ENCODE peak calls at places on chromosomes 13 and 19, in four cellular contexts. One of them, this sample, is unnamed. For H3K36me3 and H3K27me3, the result is how much of the 10 kb centered on the place peaks cover.

GRCh38 chr13:89890806-89891205 is 1456.7 kb upstream of the MIR17HG start:
- DNase-seq in osteoblast: no peak
- DNase-seq in left lung: no peak
- DNase-seq in sigmoid colon: no peak
- DNase-seq in this sample: no peak

GRCh38 chr13:31674056-31674455 is 65.3 kb upstream of the RXFP2 start:
- DNase-seq in left lung: no peak
- DNase-seq in sigmoid colon: no peak
- DNase-seq in osteoblast: peak
- DNase-seq in this sample: no peak

GRCh38 chr19:7916137-7916907 is 1.7 kb downstream of the TGFBR3L start:
- DNase-seq in osteoblast: peak
- DNase-seq in sigmoid colon: no peak
- DNase-seq in left lung: peak
- DNase-seq in this sample: peak

GRCh38 chr19:45670670-45671453 is 2.8 kb downstream of the GIPR start:
- DNase-seq in osteoblast: peak
- DNase-seq in left lung: peak
- DNase-seq in sigmoid colon: no peak
- DNase-seq in this sample: peak

GRCh38 chr19:39341122-39341719 is 1.0 kb upstream of the SAMD4B start:
- DNase-seq in sigmoid colon: peak
- DNase-seq in left lung: peak
- DNase-seq in osteoblast: peak
- DNase-seq in this sample: no peak

GRCh38 chr13:67048084-67048792 is 181.9 kb downstream of the PCDH9 start:
- DNase-seq in sigmoid colon: no peak
- DNase-seq in left lung: no peak
- DNase-seq in osteoblast: peak
- DNase-seq in this sample: peak

GRCh38 chr19:12864721-12865715 is 16.2 kb downstream of the DNASE2 start:
- DNase-seq in left lung: no peak
- DNase-seq in sigmoid colon: no peak
- DNase-seq in osteoblast: peak
- DNase-seq in this sample: no peak

GRCh38 chr19:31890230-31890629 is 455.2 kb upstream of the ZNF507 start:
- DNase-seq in left lung: no peak
- DNase-seq in sigmoid colon: no peak
- DNase-seq in osteoblast: no peak
- DNase-seq in this sample: no peak

GRCh38 chr13:114324334-114324733 is 10.0 kb downstream of the CHAMP1 start:
- DNase-seq in left lung: no peak
- DNase-seq in sigmoid colon: no peak
- DNase-seq in osteoblast: no peak
- DNase-seq in this sample: no peak

GRCh38 chr13:33744589-33745369 is 73.2 kb upstream of the RFC3 start:
- DNase-seq in osteoblast: no peak
- DNase-seq in sigmoid colon: no peak
- DNase-seq in left lung: no peak
- DNase-seq in this sample: peak

GRCh38 chr13:27997904-27998522 is 9.5 kb upstream of the URAD start:
- DNase-seq in sigmoid colon: no peak
- DNase-seq in left lung: no peak
- DNase-seq in osteoblast: no peak
- DNase-seq in this sample: peak

GRCh38 chr19:6014551-6015135 is 36.7 kb upstream of the RANBP3 start:
- DNase-seq in left lung: peak
- DNase-seq in sigmoid colon: peak
- DNase-seq in osteoblast: peak
- DNase-seq in this sample: no peak

GRCh38 chr13:45718992-45719391 is 16.9 kb downstream of the CBY2 start:
- DNase-seq in sigmoid colon: no peak
- DNase-seq in osteoblast: peak
- DNase-seq in left lung: no peak
- DNase-seq in this sample: no peak

GRCh38 chr13:98022210-98022609 is 68.7 kb downstream of the IPO5 start:
- DNase-seq in left lung: no peak
- DNase-seq in osteoblast: peak
- DNase-seq in sigmoid colon: no peak
- DNase-seq in this sample: no peak

GRCh38 chr19:16836115-16836905 is 7.1 kb downstream of the SIN3B start:
- DNase-seq in osteoblast: no peak
- DNase-seq in sigmoid colon: no peak
- DNase-seq in left lung: no peak
- DNase-seq in this sample: no peak

GRCh38 chr19:54661846-54662489 is 817 bp upstream of the LILRB4 start:
- DNase-seq in left lung: no peak
- DNase-seq in osteoblast: no peak
- DNase-seq in sigmoid colon: no peak
- DNase-seq in this sample: no peak

GRCh38 chr13:93847162-93847561 is 620.6 kb downstream of the GPC6 start:
- DNase-seq in sigmoid colon: no peak
- DNase-seq in osteoblast: peak
- DNase-seq in left lung: no peak
- DNase-seq in this sample: no peak

GRCh38 chr19:28292822-28293500 is 920.0 kb downstream of the UQCRFS1 start:
- DNase-seq in left lung: no peak
- DNase-seq in sigmoid colon: no peak
- DNase-seq in osteoblast: no peak
- DNase-seq in this sample: no peak

GRCh38 chr13:113566227-113566561 is 18.4 kb upstream of the TFDP1 start:
- DNase-seq in left lung: no peak
- DNase-seq in sigmoid colon: no peak
- DNase-seq in osteoblast: peak
- DNase-seq in this sample: no peak

GRCh38 chr13:61880576-61881283 is 465.1 kb upstream of the PCDH20 start:
- DNase-seq in left lung: no peak
- DNase-seq in osteoblast: no peak
- DNase-seq in sigmoid colon: no peak
- DNase-seq in this sample: no peak

GRCh38 chr13:74230984-74231443 is 96.8 kb upstream of the KLF12 start:
- DNase-seq in left lung: no peak
- DNase-seq in sigmoid colon: no peak
- DNase-seq in osteoblast: no peak
- DNase-seq in this sample: no peak

GRCh38 chr13:110103479-110103878 is 203.5 kb downstream of the COL4A1 start:
- DNase-seq in osteoblast: no peak
- DNase-seq in sigmoid colon: no peak
- DNase-seq in left lung: no peak
- DNase-seq in this sample: no peak

DNA sequence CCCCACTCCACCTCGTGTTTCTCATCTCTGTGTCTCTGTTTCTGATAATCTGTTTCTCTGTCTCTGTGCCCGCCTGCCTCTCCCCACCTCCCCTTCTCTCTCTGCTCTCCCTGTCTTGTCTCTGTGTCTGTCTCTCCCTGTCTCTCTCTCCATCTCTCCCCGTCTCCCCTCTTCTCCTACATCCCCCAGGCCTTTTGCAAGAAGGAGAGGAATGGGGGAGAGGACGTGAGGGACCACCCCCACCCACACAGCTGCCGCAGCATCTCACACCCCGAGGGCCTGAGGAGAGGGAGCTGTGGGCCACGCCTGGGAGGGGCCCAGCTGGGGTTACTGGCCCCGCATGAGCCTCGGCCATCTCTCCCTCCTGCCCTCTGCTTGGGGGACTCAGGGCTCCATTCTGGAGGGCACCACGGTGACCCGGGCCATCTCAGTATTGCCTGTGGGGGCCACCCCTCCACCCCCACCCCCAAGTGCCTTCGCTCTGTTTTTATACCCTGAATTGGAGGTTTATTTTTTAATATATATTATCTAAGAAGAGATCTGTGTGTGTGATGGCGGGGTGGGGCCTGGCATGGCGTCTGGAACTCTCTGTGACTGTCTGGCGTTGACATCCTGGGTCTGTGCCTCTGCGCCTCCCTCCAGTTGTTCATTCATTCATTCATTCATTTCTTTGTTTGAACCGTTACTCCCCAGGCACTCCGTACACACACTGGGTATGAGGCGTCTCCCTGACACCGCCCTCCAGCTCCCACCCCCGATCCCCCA is 21.2 kb downstream of the ERFL start:
- DNase-seq in sigmoid colon: no peak
- DNase-seq in left lung: no peak
- DNase-seq in osteoblast: no peak
- DNase-seq in this sample: no peak
- H3K36me3 ChIP-seq in sigmoid colon: half or more
- H3K36me3 ChIP-seq in left lung: half or more
- H3K36me3 ChIP-seq in osteoblast: under half
- H3K36me3 ChIP-seq in this sample: under half

GRCh38 chr19:4278460-4278901 is 585 bp upstream of the SHD start:
- DNase-seq in sigmoid colon: no peak
- DNase-seq in left lung: no peak
- DNase-seq in osteoblast: peak
- DNase-seq in this sample: no peak
- H3K27me3 ChIP-seq in sigmoid colon: half or more
- H3K27me3 ChIP-seq in left lung: under half
- H3K27me3 ChIP-seq in osteoblast: under half
- H3K27me3 ChIP-seq in this sample: under half

GRCh38 chr13:85812282-85812681 is 13.1 kb upstream of the SLITRK6 start:
- DNase-seq in sigmoid colon: no peak
- DNase-seq in osteoblast: no peak
- DNase-seq in left lung: no peak
- DNase-seq in this sample: no peak

DNA sequence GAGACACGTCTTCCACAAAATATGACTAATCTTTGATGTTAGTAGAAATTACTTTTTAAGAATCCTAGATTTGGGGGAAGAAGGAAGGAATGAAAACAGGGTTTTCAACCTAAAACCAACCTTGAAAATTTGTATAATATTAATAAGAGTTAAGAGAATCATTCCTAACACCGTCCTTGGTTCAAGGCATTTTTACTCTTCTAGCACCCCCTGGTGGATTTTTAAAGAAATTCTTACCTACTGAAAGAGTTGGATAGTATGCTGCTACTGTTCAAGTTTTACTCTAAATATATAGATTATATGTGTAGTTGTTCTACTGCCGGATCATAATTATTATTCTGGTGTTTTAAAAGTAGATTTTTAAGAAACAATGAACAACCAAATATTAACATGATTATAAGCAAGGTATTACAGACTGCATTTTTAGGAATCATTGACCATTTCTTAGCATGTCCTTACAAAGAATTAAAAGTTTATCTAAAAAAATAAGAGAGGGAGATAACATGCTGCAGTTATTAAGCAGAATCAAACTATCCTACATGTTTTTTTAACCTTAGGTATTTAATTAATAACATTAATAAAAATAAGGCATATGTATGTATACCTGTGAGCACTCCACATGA is 7.4 kb upstream of the SLITRK6 start:
- DNase-seq in sigmoid colon: no peak
- DNase-seq in osteoblast: no peak
- DNase-seq in left lung: no peak
- DNase-seq in this sample: no peak
- TF ChIP-seq CTCF in sigmoid colon: peak
- TF ChIP-seq CTCF in osteoblast: peak
- TF ChIP-seq CTCF in left lung: peak
- TF ChIP-seq CTCF in this sample: peak

GRCh38 chr19:18566953-18567352 is 4.7 kb upstream of the UBA52 start:
- DNase-seq in sigmoid colon: no peak
- DNase-seq in left lung: no peak
- DNase-seq in osteoblast: no peak
- DNase-seq in this sample: no peak
- H3K36me3 ChIP-seq in sigmoid colon: half or more
- H3K36me3 ChIP-seq in left lung: half or more
- H3K36me3 ChIP-seq in osteoblast: half or more
- H3K36me3 ChIP-seq in this sample: under half

DNA sequence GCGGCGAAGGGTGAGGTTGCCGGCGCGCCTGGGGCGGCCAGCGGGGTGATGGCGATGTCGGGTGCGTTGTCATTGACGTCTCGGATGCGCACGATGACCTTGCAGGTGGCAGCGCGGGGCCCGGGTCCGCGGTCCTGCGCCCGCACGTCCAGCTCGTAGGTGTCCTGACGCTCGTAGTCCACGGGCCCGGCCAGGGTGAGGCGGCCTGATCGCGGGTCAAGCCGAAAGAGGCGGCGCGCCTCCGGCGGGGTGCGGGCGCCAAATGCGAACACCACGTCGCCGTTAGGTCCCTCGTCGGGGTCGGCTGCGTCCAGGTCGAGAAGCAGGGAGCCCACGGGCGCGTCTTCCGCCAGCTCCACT is 1.1 kb downstream of the PCDH8 start:
- DNase-seq in left lung: no peak
- DNase-seq in osteoblast: no peak
- DNase-seq in sigmoid colon: no peak
- DNase-seq in this sample: no peak
- H3K27me3 ChIP-seq in left lung: half or more
- H3K27me3 ChIP-seq in osteoblast: half or more
- H3K27me3 ChIP-seq in sigmoid colon: half or more
- H3K27me3 ChIP-seq in this sample: under half

DNA sequence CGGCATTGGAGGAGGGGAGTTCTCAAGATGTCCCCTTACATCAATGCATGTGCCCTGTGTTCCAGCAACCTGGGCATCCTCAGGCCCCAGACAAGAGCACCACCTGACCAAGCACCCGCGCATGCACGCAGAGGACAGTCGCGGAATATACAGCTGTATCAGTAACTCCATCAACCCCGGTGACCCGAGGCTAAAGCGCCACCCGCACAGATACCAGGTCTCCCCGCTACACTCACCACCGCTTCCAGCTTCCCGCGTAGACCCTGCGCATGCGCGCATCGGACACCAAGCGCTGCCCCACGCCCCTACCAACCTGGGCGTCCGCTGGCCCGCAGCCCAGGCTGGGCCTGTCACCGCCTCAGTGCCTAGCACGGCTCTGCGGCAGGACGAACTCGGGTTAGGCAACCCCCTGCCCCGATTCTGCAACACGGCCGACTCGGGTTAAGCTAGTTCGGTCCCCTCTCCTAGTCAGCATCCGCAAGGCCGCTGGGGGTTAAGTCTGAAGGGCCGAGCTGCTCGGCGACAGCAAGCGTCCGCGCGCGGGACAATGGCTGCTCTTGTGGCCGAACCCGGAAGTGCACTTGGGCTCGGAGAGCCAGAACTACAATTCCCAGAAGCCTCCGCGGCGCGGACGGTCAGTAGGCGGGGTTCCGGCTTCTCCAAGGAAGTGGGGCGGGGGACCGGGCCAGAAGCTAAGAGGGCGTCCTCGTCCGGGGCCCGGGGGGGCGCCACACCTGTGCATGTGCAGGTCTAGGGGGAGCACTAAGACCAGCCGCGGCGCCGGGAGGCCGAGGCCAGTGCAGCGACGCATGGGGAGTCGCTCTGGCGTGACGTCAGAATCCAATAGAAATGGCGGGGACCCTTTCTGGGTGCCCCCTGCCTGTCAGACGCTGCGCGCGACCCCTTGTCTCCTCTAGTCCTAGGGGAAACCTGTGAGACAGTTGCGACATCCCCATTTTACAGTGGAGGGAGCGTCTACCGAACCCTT is at the start of gene ZNF180:
- DNase-seq in sigmoid colon: peak
- DNase-seq in left lung: peak
- DNase-seq in osteoblast: peak
- DNase-seq in this sample: peak
- TF ChIP-seq CTCF in sigmoid colon: peak
- TF ChIP-seq CTCF in left lung: peak
- TF ChIP-seq CTCF in osteoblast: no peak
- TF ChIP-seq CTCF in this sample: peak

GRCh38 chr19:4101496-4101770 is 22.5 kb downstream of the MAP2K2 start:
- DNase-seq in sigmoid colon: no peak
- DNase-seq in osteoblast: peak
- DNase-seq in left lung: no peak
- DNase-seq in this sample: no peak
- H3K36me3 ChIP-seq in sigmoid colon: half or more
- H3K36me3 ChIP-seq in osteoblast: under half
- H3K36me3 ChIP-seq in left lung: half or more
- H3K36me3 ChIP-seq in this sample: under half

GRCh38 chr13:88074794-88075509 is 403.8 kb downstream of the SLITRK5 start:
- DNase-seq in osteoblast: no peak
- DNase-seq in left lung: no peak
- DNase-seq in sigmoid colon: peak
- DNase-seq in this sample: no peak
- H3K27me3 ChIP-seq in osteoblast: under half
- H3K27me3 ChIP-seq in left lung: under half
- H3K27me3 ChIP-seq in sigmoid colon: under half
- H3K27me3 ChIP-seq in this sample: under half

This sample was measured in pancreas.